ENCODE peak calls at places on chromosomes 11 and 22, in eight cellular contexts. V, C, A, X, H, M, O and L are unnamed samples.

GRCh38 chr11:86511086-86511551 is 136.4 kb downstream of the CCDC81 start:
- DNase-seq in H (peak; percentile 25), M (no peak), A (no peak), C (no peak), O (peak; percentile 79), V (no peak), X (no peak), L (no peak)

GRCh38 chr11:41659990-41660389 is 200.5 kb upstream of the LRRC4C start:
- DNase-seq in X (no peak), A (peak; percentile 26), O (no peak), M (no peak), C (no peak), V (no peak), H (no peak), L (no peak)

GRCh38 chr11:55726715-55727324 is 46.4 kb upstream of the OR5D13 start:
- DNase-seq in C (no peak), V (no peak), O (no peak), M (no peak), X (no peak), H (no peak), A (no peak), L (no peak)

GRCh38 chr22:20865869-20866445 is 7.2 kb downstream of the SNAP29 start:
- DNase-seq in O (no peak), C (no peak), M (peak; percentile 30), H (no peak), A (no peak), X (no peak), V (no peak), L (no peak)

GRCh38 chr11:45852018-45852711 is 4.9 kb downstream of the CRY2 start:
- DNase-seq in X (no peak), H (no peak), V (no peak), M (no peak), C (no peak), O (no peak), A (no peak), L (peak; percentile 78)

GRCh38 chr11:111155021-111155420 is 90.5 kb upstream of the POU2AF2 start:
- DNase-seq in A (no peak), C (no peak), V (no peak), X (no peak), M (no peak), H (no peak), O (peak; percentile 20), L (no peak)

GRCh38 chr22:27778299-27779090 is 23.1 kb downstream of the MN1 start:
- DNase-seq in A (no peak), H (no peak), V (no peak), X (no peak), O (no peak), C (no peak), M (no peak), L (no peak)

GRCh38 chr22:45271667-45272188 is 13.0 kb upstream of the UPK3A start:
- DNase-seq in C (no peak), H (no peak), A (peak; percentile 44), V (peak; percentile 52), O (no peak), X (no peak), M (peak; percentile 31), L (peak; percentile 64)

GRCh38 chr11:83645561-83645960 is 359.4 kb upstream of the CCDC90B start:
- DNase-seq in M (no peak), X (no peak), C (no peak), V (no peak), H (no peak), O (no peak), A (no peak), L (no peak)

GRCh38 chr22:45916515-45916914 is 60.4 kb downstream of the WNT7B start:
- DNase-seq in M (no peak), H (no peak), O (no peak), X (no peak), C (no peak), V (no peak), A (no peak), L (no peak)

GRCh38 chr11:92423133-92423532 is 198.5 kb downstream of the FAT3 start:
- DNase-seq in H (no peak), V (no peak), M (no peak), A (no peak), C (no peak), O (peak; percentile 54), X (no peak), L (no peak)

GRCh38 chr11:116963813-116964212 is 126.4 kb upstream of the APOA1 start:
- DNase-seq in H (no peak), O (no peak), V (no peak), X (no peak), A (no peak), C (no peak), M (no peak), L (no peak)

GRCh38 chr11:2133481-2134021 is 5.6 kb downstream of the IGF2 start:
- DNase-seq in X (no peak), C (no peak), V (no peak), M (no peak), O (no peak), A (no peak), H (no peak), L (no peak)
- TF ChIP-seq CTCF in X (no peak), C (no peak), V (no peak), M (no peak), O (no peak), A (no peak), H (no peak), L (no peak)

DNA sequence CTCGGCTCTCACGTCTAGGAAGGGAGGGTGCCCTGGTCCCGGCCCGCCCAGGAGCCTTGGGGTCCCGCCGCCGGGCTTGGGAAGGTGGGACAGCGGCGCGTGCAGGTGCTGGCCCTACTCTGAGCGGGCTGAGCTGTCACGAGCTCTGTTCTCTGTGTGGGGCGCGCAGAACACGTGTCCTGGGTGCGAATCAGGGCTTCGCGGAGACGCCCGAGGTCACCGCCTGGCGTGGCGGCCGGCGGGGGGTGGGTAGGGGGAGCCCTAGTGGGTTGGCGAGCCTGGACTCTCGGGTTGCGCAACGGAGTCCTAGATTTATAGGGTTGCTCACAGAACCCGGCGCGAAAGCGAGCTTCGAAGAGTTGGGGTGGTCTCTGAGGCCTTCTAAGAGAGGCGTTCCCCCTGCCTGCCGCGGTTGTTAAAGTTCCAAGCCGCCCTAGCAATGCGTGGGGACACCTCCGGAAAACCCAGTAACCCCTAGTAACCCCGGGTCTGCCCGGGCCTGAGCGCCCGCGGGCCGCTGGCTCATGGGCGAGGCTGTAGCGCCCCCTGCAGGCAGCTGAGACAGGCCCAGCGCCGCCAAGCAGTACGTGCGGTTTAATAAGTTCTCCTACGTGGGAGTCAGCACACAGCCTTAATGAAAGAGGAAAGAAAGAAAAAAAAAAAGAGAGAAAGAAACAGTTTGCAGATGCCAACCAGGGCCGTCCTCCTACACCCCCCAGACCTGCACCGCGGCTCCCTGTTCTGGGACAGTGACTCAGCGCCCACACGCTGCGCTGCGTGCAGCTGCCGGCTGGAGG is 2.7 kb downstream of the ADM start:
- DNase-seq in M (peak; percentile 86), A (peak; percentile 83), C (peak; percentile 67), H (peak; percentile 91), X (peak; percentile 34), O (peak; percentile 94), V (peak; percentile 89), L (peak; percentile 80)
- TF ChIP-seq POLR2A in M (no peak), A (no peak), C (peak; percentile 17), H (peak; percentile 54), X (no peak), O (peak; percentile 51), V (peak; percentile 53), L (no peak)

DNA sequence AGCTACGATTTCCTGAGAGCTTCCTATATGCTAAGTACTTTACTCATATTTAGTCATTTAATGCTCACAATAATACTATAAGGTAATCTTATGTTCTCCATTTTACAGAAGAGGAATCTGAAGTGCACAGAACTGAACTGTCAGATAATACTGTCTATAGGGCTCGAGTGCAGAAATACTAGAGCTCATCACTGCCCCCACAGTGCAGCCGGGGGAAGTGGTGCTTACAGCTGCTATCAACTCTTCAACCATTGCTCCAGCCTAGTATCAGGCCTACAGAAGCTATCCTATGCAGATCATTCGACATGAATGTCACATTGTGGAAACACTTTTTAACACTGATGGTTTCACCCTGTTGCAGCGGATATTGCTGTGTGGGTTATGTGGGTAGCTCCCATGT is 929.9 kb downstream of the NTM start:
- DNase-seq in H (no peak), V (no peak), X (no peak), A (no peak), O (peak; percentile 13), C (no peak), M (no peak), L (no peak)
- H3K4me3 ChIP-seq in H (no peak overlapping the region), V (no peak overlapping the region), X (no peak overlapping the region), A (no peak overlapping the region), O (no peak overlapping the region), C (no peak overlapping the region), M (no peak overlapping the region), L (no peak overlapping the region)

DNA sequence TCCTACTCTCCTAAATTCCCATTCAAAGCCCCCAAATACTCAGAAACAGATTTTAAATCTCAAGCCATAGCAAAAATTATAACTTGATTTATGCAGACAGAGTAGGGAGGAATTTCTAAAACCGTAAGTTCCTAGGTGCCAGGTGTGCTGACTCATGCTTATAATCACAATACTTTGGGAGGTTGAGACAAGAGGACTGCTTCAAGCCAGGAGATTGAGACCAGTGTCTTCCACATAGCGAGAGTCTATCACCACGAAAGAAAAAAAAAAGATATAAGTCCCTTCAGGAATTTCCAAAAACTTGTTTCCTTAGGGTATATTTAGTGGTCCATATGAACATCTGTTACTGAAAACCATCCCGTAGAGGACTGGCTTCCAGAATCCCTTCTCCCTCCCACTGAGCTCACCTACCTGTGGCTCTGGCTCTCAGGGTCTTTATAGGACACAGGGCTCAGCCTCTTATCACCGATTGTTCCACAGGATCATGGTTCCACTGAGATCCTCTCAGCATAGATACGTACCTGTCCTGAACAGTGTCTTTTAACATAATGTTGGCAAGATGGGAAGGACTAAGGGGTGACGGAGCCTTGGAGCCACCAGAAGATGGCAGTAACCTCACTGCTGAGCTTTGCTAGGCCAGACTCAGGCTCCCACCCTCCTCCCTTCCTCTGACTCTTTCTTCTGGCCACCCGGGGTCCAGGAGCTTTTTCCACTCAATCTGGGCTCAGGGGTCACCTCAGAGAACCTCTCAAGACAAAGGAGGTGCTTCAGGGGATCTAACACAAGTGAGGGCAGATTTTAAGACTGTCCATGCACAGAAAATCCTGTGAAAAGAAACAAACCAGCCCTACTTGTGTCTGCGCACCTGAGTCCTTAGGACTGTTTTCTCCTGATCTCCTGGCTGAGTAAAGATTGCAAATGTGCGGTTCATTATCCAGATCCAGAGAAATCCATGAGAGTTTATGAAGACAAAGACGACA is 117.5 kb upstream of the TOP3B start:
- DNase-seq in M (no peak), C (no peak), O (peak; percentile 32), X (no peak), A (no peak), H (no peak), V (no peak), L (no peak)
- TF ChIP-seq CTCF in M (no peak), C (no peak), O (peak; percentile 50), X (no peak), A (no peak), H (no peak), V (no peak), L (no peak)

GRCh38 chr11:65637794-65638317 is at the start of gene SIPA1:
- DNase-seq in C (peak; percentile 57), H (peak; percentile 58), O (peak; percentile 93), A (peak; percentile 81), X (no peak), M (peak; percentile 78), V (peak; percentile 80), L (peak; percentile 46)
- TF ChIP-seq POLR2A in C (peak; percentile 81), H (peak; percentile 42), O (no peak), A (peak; percentile 41), X (peak; percentile 69), M (no peak), V (peak; percentile 51), L (no peak)

GRCh38 chr11:75570559-75571139 is 8.6 kb downstream of the SERPINH1 start:
- DNase-seq in A (no peak), V (no peak), M (no peak), H (no peak), X (no peak), C (no peak), O (no peak), L (no peak)
- H3K4me3 ChIP-seq in A (no peak overlapping the region), V (no peak overlapping the region), M (no peak overlapping the region), H (no peak overlapping the region), X (no peak overlapping the region), C (no peak overlapping the region), O (no peak overlapping the region), L (no peak overlapping the region)